ENCODE peak calls at places on chromosomes 6 and 20, in ten cellular contexts. G, P, O, T, Y, A, D, C, W and Z are unnamed samples.

GRCh38 chr6:7954477-7955200 is 44.1 kb upstream of the TXNDC5 start:
- DNase-seq in G (no peak), P (no peak), O (peak), T (no peak), Y (no peak), A (no peak), D (no peak), C (no peak), W (no peak), Z (no peak)

GRCh38 chr6:104019075-104019474 is 840.6 kb downstream of the HACE1 start:
- DNase-seq in G (no peak), P (no peak), O (no peak), T (no peak), Y (no peak), A (no peak), D (no peak), C (no peak), W (no peak), Z (no peak)

GRCh38 chr6:170099387-170099786 is 191.5 kb downstream of the DLL1 start:
- DNase-seq in G (no peak), P (peak), O (no peak), T (no peak), Y (no peak), A (no peak), D (no peak), C (no peak), W (no peak), Z (peak)

GRCh38 chr20:59363094-59363493 is 62.7 kb downstream of the EDN3 start:
- DNase-seq in G (no peak), P (no peak), O (no peak), T (no peak), Y (no peak), A (no peak), D (no peak), C (no peak), W (no peak), Z (no peak)

GRCh38 chr6:70957284-70957617 is 391 bp upstream of the B3GAT2 start:
- DNase-seq in G (peak), P (no peak), O (no peak), T (no peak), Y (no peak), A (no peak), D (no peak), C (no peak), W (no peak), Z (no peak)

GRCh38 chr20:44489931-44490330 is 14.3 kb downstream of the TTPAL start:
- DNase-seq in G (no peak), P (no peak), O (no peak), T (no peak), Y (no peak), A (no peak), D (no peak), C (no peak), W (no peak), Z (no peak)

GRCh38 chr6:39357998-39358686 is 35.6 kb upstream of the KCNK16 start:
- DNase-seq in G (no peak), P (no peak), O (peak), T (peak), Y (no peak), A (no peak), D (peak), C (no peak), W (no peak), Z (no peak)

GRCh38 chr6:133977983-133978895 is 25.2 kb downstream of the TBPL1 start:
- DNase-seq in G (no peak), P (no peak), O (peak), T (peak), Y (no peak), A (no peak), D (no peak), C (peak), W (no peak), Z (no peak)

GRCh38 chr20:58743929-58744534 is 51.4 kb downstream of the NPEPL1 start:
- DNase-seq in G (no peak), P (no peak), O (no peak), T (no peak), Y (no peak), A (no peak), D (no peak), C (no peak), W (no peak), Z (no peak)

GRCh38 chr6:85343428-85343827 is 106.5 kb upstream of the NT5E start:
- DNase-seq in G (no peak), P (no peak), O (no peak), T (no peak), Y (no peak), A (no peak), D (no peak), C (no peak), W (no peak), Z (no peak)

GRCh38 chr6:159852877-159853276 is 37.9 kb upstream of the MAS1 start:
- DNase-seq in G (peak), P (no peak), O (no peak), T (peak), Y (peak), A (peak), D (peak), C (no peak), W (no peak), Z (no peak)

GRCh38 chr20:63165538-63166422 is 50.2 kb downstream of the YTHDF1 start:
- DNase-seq in G (no peak), P (no peak), O (no peak), T (no peak), Y (no peak), A (no peak), D (no peak), C (no peak), W (no peak), Z (no peak)

GRCh38 chr6:167744681-167745659 is 81.7 kb upstream of the AFDN start:
- DNase-seq in G (no peak), P (no peak), O (no peak), T (no peak), Y (no peak), A (no peak), D (no peak), C (no peak), W (no peak), Z (no peak)

GRCh38 chr20:46752639-46753235 is 43.3 kb downstream of the SLC2A10 start:
- DNase-seq in G (peak), P (peak), O (peak), T (peak), Y (peak), A (peak), D (peak), C (no peak), W (peak), Z (peak)

GRCh38 chr6:31272431-31272830 is 539 bp upstream of the HLA-C start:
- DNase-seq in G (no peak), P (no peak), O (no peak), T (no peak), Y (peak), A (no peak), D (peak), C (no peak), W (no peak), Z (no peak)

GRCh38 chr20:63957690-63958441 is 1.6 kb upstream of the UCKL1 start:
- DNase-seq in G (no peak), P (no peak), O (no peak), T (no peak), Y (peak), A (no peak), D (no peak), C (peak), W (peak), Z (no peak)

GRCh38 chr6:4157506-4157905 is 22.1 kb upstream of the ECI2 start:
- DNase-seq in G (no peak), P (no peak), O (no peak), T (no peak), Y (no peak), A (no peak), D (no peak), C (no peak), W (no peak), Z (no peak)